ENCODE peak calls at places on chromosomes 4 and X, in seven cellular contexts. One of them, this sample, is unnamed.

GRCh38 chrX:144732588-144732987 is 514.7 kb upstream of the SPANXN1 start:
- DNase-seq in pancreas: no peak
- DNase-seq in progenitor cell of endocrine pancreas: no peak
- DNase-seq in WERI-Rb-1: no peak
- DNase-seq in H1: no peak
- DNase-seq in Peyer's patch: no peak
- DNase-seq in stomach: no peak
- DNase-seq in this sample: no peak

GRCh38 chrX:397575-397974 is 10.9 kb upstream of the PPP2R3B start:
- DNase-seq in pancreas: no peak
- DNase-seq in H1: peak; percentile 59
- DNase-seq in Peyer's patch: no peak
- DNase-seq in progenitor cell of endocrine pancreas: no peak
- DNase-seq in WERI-Rb-1: no peak
- DNase-seq in stomach: no peak
- DNase-seq in this sample: peak; percentile 81

GRCh38 chr4:122552898-122553297 is 68.0 kb downstream of the IL21 start:
- DNase-seq in WERI-Rb-1: no peak
- DNase-seq in progenitor cell of endocrine pancreas: no peak
- DNase-seq in Peyer's patch: no peak
- DNase-seq in pancreas: no peak
- DNase-seq in H1: no peak
- DNase-seq in stomach: no peak
- DNase-seq in this sample: no peak

GRCh38 chr4:145719752-145720624 is 40.0 kb downstream of the C4orf51 start:
- DNase-seq in pancreas: no peak
- DNase-seq in progenitor cell of endocrine pancreas: no peak
- DNase-seq in Peyer's patch: no peak
- DNase-seq in WERI-Rb-1: no peak
- DNase-seq in H1: no peak
- DNase-seq in stomach: no peak
- DNase-seq in this sample: no peak

GRCh38 chr4:72858328-72858727 is 211.2 kb downstream of the COX18 start:
- DNase-seq in Peyer's patch: no peak
- DNase-seq in pancreas: no peak
- DNase-seq in WERI-Rb-1: no peak
- DNase-seq in H1: no peak
- DNase-seq in stomach: no peak
- DNase-seq in progenitor cell of endocrine pancreas: no peak
- DNase-seq in this sample: no peak

GRCh38 chrX:121579016-121579760 is 531.8 kb downstream of the GLUD2 start:
- DNase-seq in H1: no peak
- DNase-seq in stomach: no peak
- DNase-seq in WERI-Rb-1: peak; percentile 7
- DNase-seq in pancreas: no peak
- DNase-seq in Peyer's patch: no peak
- DNase-seq in progenitor cell of endocrine pancreas: no peak
- DNase-seq in this sample: no peak

GRCh38 chr4:170243662-170244288 is 154.0 kb upstream of the AADAT start:
- DNase-seq in H1: no peak
- DNase-seq in Peyer's patch: no peak
- DNase-seq in stomach: no peak
- DNase-seq in pancreas: no peak
- DNase-seq in progenitor cell of endocrine pancreas: no peak
- DNase-seq in WERI-Rb-1: no peak
- DNase-seq in this sample: no peak

GRCh38 chr4:143700060-143700419 is 435 bp downstream of the FREM3 start:
- DNase-seq in stomach: no peak
- DNase-seq in pancreas: no peak
- DNase-seq in progenitor cell of endocrine pancreas: peak; percentile 27
- DNase-seq in Peyer's patch: no peak
- DNase-seq in H1: peak; percentile 60
- DNase-seq in WERI-Rb-1: no peak
- DNase-seq in this sample: peak; percentile 60

GRCh38 chr4:28225005-28225404 is 1364.4 kb downstream of the STIM2 start:
- DNase-seq in progenitor cell of endocrine pancreas: peak; percentile 18
- DNase-seq in stomach: no peak
- DNase-seq in pancreas: no peak
- DNase-seq in WERI-Rb-1: peak; percentile 66
- DNase-seq in Peyer's patch: no peak
- DNase-seq in H1: no peak
- DNase-seq in this sample: peak; percentile 22

GRCh38 chrX:131677655-131678628 is 134.1 kb downstream of the OR13H1 start:
- DNase-seq in progenitor cell of endocrine pancreas: peak; percentile 56
- DNase-seq in H1: peak; percentile 70
- DNase-seq in WERI-Rb-1: peak; percentile 60
- DNase-seq in stomach: peak; percentile 47
- DNase-seq in pancreas: peak; percentile 43
- DNase-seq in Peyer's patch: no peak
- DNase-seq in this sample: peak; percentile 49

GRCh38 chr4:57148831-57149230 is 38.6 kb upstream of the IGFBP7 start:
- DNase-seq in Peyer's patch: no peak
- DNase-seq in stomach: no peak
- DNase-seq in WERI-Rb-1: no peak
- DNase-seq in pancreas: no peak
- DNase-seq in H1: no peak
- DNase-seq in progenitor cell of endocrine pancreas: no peak
- DNase-seq in this sample: no peak

GRCh38 chrX:127574829-127575228 is 477.4 kb downstream of the ACTRT1 start:
- DNase-seq in Peyer's patch: no peak
- DNase-seq in progenitor cell of endocrine pancreas: no peak
- DNase-seq in stomach: no peak
- DNase-seq in WERI-Rb-1: no peak
- DNase-seq in H1: no peak
- DNase-seq in pancreas: no peak
- DNase-seq in this sample: no peak

GRCh38 chrX:47581731-47582647 is at the start of gene TIMP1:
- DNase-seq in stomach: peak; percentile 71
- DNase-seq in H1: peak; percentile 70
- DNase-seq in pancreas: peak; percentile 63
- DNase-seq in Peyer's patch: peak; percentile 72
- DNase-seq in WERI-Rb-1: no peak
- DNase-seq in progenitor cell of endocrine pancreas: peak; percentile 35
- DNase-seq in this sample: peak; percentile 77

GRCh38 chr4:56786955-56787354 is 34.5 kb downstream of the SPINK2 start:
- DNase-seq in H1: no peak
- DNase-seq in Peyer's patch: peak; percentile 71
- DNase-seq in progenitor cell of endocrine pancreas: no peak
- DNase-seq in stomach: peak; percentile 28
- DNase-seq in WERI-Rb-1: peak; percentile 86
- DNase-seq in pancreas: peak; percentile 26
- DNase-seq in this sample: no peak

GRCh38 chrX:50814701-50815476 is 895 bp upstream of the SHROOM4 start:
- DNase-seq in progenitor cell of endocrine pancreas: no peak
- DNase-seq in H1: no peak
- DNase-seq in pancreas: no peak
- DNase-seq in WERI-Rb-1: no peak
- DNase-seq in Peyer's patch: peak; percentile 51
- DNase-seq in stomach: no peak
- DNase-seq in this sample: no peak

GRCh38 chr4:74112399-74113090 is 13.6 kb upstream of the CXCL2 start:
- DNase-seq in progenitor cell of endocrine pancreas: no peak
- DNase-seq in pancreas: no peak
- DNase-seq in Peyer's patch: no peak
- DNase-seq in H1: no peak
- DNase-seq in WERI-Rb-1: no peak
- DNase-seq in stomach: no peak
- DNase-seq in this sample: no peak

GRCh38 chrX:44042124-44042523 is 68.9 kb upstream of the NDP start:
- DNase-seq in pancreas: no peak
- DNase-seq in Peyer's patch: no peak
- DNase-seq in WERI-Rb-1: no peak
- DNase-seq in stomach: no peak
- DNase-seq in progenitor cell of endocrine pancreas: no peak
- DNase-seq in H1: no peak
- DNase-seq in this sample: no peak

GRCh38 chr4:152894673-152895072 is 41.5 kb upstream of the FHDC1 start:
- DNase-seq in progenitor cell of endocrine pancreas: no peak
- DNase-seq in Peyer's patch: no peak
- DNase-seq in H1: no peak
- DNase-seq in pancreas: no peak
- DNase-seq in WERI-Rb-1: no peak
- DNase-seq in stomach: no peak
- DNase-seq in this sample: no peak

GRCh38 chr4:165378763-165379631 is at the start of gene CPE:
- DNase-seq in H1: peak; percentile 77
- DNase-seq in stomach: peak; percentile 72
- DNase-seq in Peyer's patch: peak; percentile 86
- DNase-seq in WERI-Rb-1: peak; percentile 93
- DNase-seq in progenitor cell of endocrine pancreas: peak; percentile 82
- DNase-seq in pancreas: peak; percentile 83
- DNase-seq in this sample: peak; percentile 88

GRCh38 chr4:3253808-3254207 is 4.8 kb downstream of the MSANTD1 start:
- DNase-seq in progenitor cell of endocrine pancreas: no peak
- DNase-seq in stomach: no peak
- DNase-seq in H1: peak; percentile 40
- DNase-seq in pancreas: no peak
- DNase-seq in WERI-Rb-1: no peak
- DNase-seq in Peyer's patch: peak; percentile 25
- DNase-seq in this sample: peak; percentile 8

GRCh38 chr4:108519911-108520310 is 100.5 kb upstream of the RPL34 start:
- DNase-seq in Peyer's patch: no peak
- DNase-seq in progenitor cell of endocrine pancreas: no peak
- DNase-seq in pancreas: no peak
- DNase-seq in WERI-Rb-1: no peak
- DNase-seq in H1: no peak
- DNase-seq in stomach: no peak
- DNase-seq in this sample: no peak

GRCh38 chr4:90951037-90951436 is 823.8 kb downstream of the CCSER1 start:
- DNase-seq in WERI-Rb-1: no peak
- DNase-seq in Peyer's patch: no peak
- DNase-seq in pancreas: no peak
- DNase-seq in stomach: no peak
- DNase-seq in progenitor cell of endocrine pancreas: no peak
- DNase-seq in H1: no peak
- DNase-seq in this sample: no peak

GRCh38 chr4:7462509-7462971 is 27.8 kb upstream of the PSAPL1 start:
- DNase-seq in WERI-Rb-1: peak; percentile 65
- DNase-seq in progenitor cell of endocrine pancreas: no peak
- DNase-seq in pancreas: no peak
- DNase-seq in stomach: peak; percentile 32
- DNase-seq in H1: no peak
- DNase-seq in Peyer's patch: no peak
- DNase-seq in this sample: peak; percentile 25

GRCh38 chr4:148441624-148441985 is 609 bp downstream of the NR3C2 start:
- DNase-seq in stomach: no peak
- DNase-seq in H1: no peak
- DNase-seq in progenitor cell of endocrine pancreas: no peak
- DNase-seq in pancreas: no peak
- DNase-seq in WERI-Rb-1: no peak
- DNase-seq in Peyer's patch: no peak
- DNase-seq in this sample: no peak

GRCh38 chr4:148437439-148437838 is 4.8 kb downstream of the NR3C2 start:
- DNase-seq in progenitor cell of endocrine pancreas: no peak
- DNase-seq in Peyer's patch: no peak
- DNase-seq in H1: no peak
- DNase-seq in WERI-Rb-1: no peak
- DNase-seq in pancreas: no peak
- DNase-seq in stomach: no peak
- DNase-seq in this sample: no peak

GRCh38 chr4:148435654-148436406 is 6.4 kb downstream of the NR3C2 start:
- DNase-seq in pancreas: peak; percentile 29
- DNase-seq in stomach: no peak
- DNase-seq in WERI-Rb-1: no peak
- DNase-seq in progenitor cell of endocrine pancreas: no peak
- DNase-seq in Peyer's patch: no peak
- DNase-seq in H1: no peak
- DNase-seq in this sample: no peak

GRCh38 chr4:148436512-148436911 is 5.7 kb downstream of the NR3C2 start:
- DNase-seq in WERI-Rb-1: no peak
- DNase-seq in pancreas: no peak
- DNase-seq in progenitor cell of endocrine pancreas: no peak
- DNase-seq in H1: no peak
- DNase-seq in stomach: no peak
- DNase-seq in Peyer's patch: no peak
- DNase-seq in this sample: no peak

DNA sequence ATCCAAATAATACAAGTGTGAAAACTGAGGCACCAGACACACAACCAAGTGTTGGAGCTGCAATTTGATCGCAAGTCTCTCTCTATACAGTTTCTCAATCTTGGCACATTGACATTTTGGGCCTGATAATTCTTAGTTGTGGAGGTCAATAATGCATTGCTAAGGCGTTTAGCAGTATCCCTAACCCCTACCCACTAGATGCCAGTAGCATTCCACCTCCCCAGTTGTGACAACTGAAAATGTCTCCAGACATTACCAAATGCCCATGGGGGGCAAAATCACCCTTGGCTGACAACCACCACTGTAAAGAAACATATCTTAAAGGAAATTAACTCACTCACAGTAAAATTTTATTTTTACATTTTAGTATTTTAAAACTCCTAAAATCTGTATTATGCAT is 4.2 kb downstream of the NR3C2 start:
- DNase-seq in Peyer's patch: no peak
- DNase-seq in pancreas: no peak
- DNase-seq in WERI-Rb-1: no peak
- DNase-seq in stomach: no peak
- DNase-seq in progenitor cell of endocrine pancreas: no peak
- DNase-seq in H1: no peak
- DNase-seq in this sample: no peak
- TF ChIP-seq CTCF in Peyer's patch: no peak
- TF ChIP-seq CTCF in pancreas: no peak
- TF ChIP-seq CTCF in WERI-Rb-1: no peak
- TF ChIP-seq CTCF in stomach: no peak
- TF ChIP-seq CTCF in progenitor cell of endocrine pancreas: no peak
- TF ChIP-seq CTCF in H1: peak; percentile 24
- TF ChIP-seq CTCF in this sample: no peak

GRCh38 chrX:8815460-8816065 is 14.4 kb upstream of the FAM9A start:
- DNase-seq in stomach: no peak
- DNase-seq in H1: no peak
- DNase-seq in progenitor cell of endocrine pancreas: peak; percentile 27
- DNase-seq in pancreas: no peak
- DNase-seq in WERI-Rb-1: peak; percentile 36
- DNase-seq in Peyer's patch: no peak
- DNase-seq in this sample: no peak
- TF ChIP-seq CTCF in stomach: peak; percentile 74
- TF ChIP-seq CTCF in H1: peak; percentile 62
- TF ChIP-seq CTCF in progenitor cell of endocrine pancreas: peak; percentile 83
- TF ChIP-seq CTCF in pancreas: peak; percentile 52
- TF ChIP-seq CTCF in WERI-Rb-1: peak; percentile 77
- TF ChIP-seq CTCF in Peyer's patch: peak; percentile 57
- TF ChIP-seq CTCF in this sample: peak; percentile 63

DNA sequence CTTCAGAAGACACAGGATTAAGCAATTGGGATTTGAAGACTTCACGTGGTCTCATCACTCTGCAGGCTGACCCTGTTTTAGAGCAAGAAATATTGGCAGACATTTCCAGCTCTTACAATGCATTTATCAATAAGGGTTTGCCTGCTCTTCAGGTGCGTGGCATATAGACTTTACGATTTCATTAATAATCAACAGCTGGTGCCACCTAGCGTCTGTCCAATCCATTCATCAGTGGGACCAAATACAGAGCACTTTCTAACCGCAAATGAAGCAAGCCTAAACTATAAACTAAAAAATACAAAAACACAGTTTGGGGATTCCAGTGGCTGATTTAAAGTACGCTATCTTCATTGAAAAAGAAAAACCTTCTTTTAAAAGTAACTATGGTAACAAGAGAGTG is 125.4 kb upstream of the DMD start:
- DNase-seq in WERI-Rb-1: peak; percentile 43
- DNase-seq in pancreas: no peak
- DNase-seq in stomach: no peak
- DNase-seq in Peyer's patch: no peak
- DNase-seq in progenitor cell of endocrine pancreas: no peak
- DNase-seq in H1: no peak
- DNase-seq in this sample: no peak
- TF ChIP-seq CTCF in WERI-Rb-1: peak; percentile 47
- TF ChIP-seq CTCF in pancreas: no peak
- TF ChIP-seq CTCF in stomach: peak; percentile 25
- TF ChIP-seq CTCF in Peyer's patch: peak; percentile 14
- TF ChIP-seq CTCF in progenitor cell of endocrine pancreas: peak; percentile 62
- TF ChIP-seq CTCF in H1: peak; percentile 28
- TF ChIP-seq CTCF in this sample: no peak

GRCh38 chrX:4547218-4547836 is 833.9 kb upstream of the PRKX start:
- DNase-seq in Peyer's patch: no peak
- DNase-seq in H1: peak; percentile 52
- DNase-seq in stomach: peak; percentile 65
- DNase-seq in progenitor cell of endocrine pancreas: peak; percentile 51
- DNase-seq in pancreas: peak; percentile 48
- DNase-seq in WERI-Rb-1: peak; percentile 36
- DNase-seq in this sample: peak; percentile 60
- TF ChIP-seq CTCF in Peyer's patch: peak; percentile 59
- TF ChIP-seq CTCF in H1: peak; percentile 66
- TF ChIP-seq CTCF in stomach: peak; percentile 94
- TF ChIP-seq CTCF in progenitor cell of endocrine pancreas: peak; percentile 96
- TF ChIP-seq CTCF in pancreas: peak; percentile 95
- TF ChIP-seq CTCF in WERI-Rb-1: peak; percentile 79
- TF ChIP-seq CTCF in this sample: peak; percentile 87